ENCODE peak calls at places on chromosomes 5 and 9, in eight cellular contexts. L is left lung, Q is BE2C, G is right lobe of liver, X is pancreas, I is cardiac fibroblast, D is aorta, J is PC-9. B is an unnamed sample.

GRCh38 chr5:8050616-8051015 is 181.7 kb downstream of the MTRR start:
- DNase-seq in X (no peak), L (no peak), G (no peak), I (no peak), D (no peak), J (no peak), Q (no peak), B (no peak)

GRCh38 chr9:25557645-25558300 is 120.5 kb downstream of the TUSC1 start:
- DNase-seq in I (no peak), D (no peak), L (no peak), J (no peak), X (no peak), Q (no peak), G (no peak), B (no peak)

GRCh38 chr9:72038408-72038807 is 22.0 kb downstream of the C9orf57 start:
- DNase-seq in G (no peak), L (no peak), J (no peak), X (no peak), Q (no peak), D (no peak), I (peak), B (no peak)

GRCh38 chr9:87812375-87813118 is 70.1 kb upstream of the SPATA31E1 start:
- DNase-seq in L (no peak), J (peak), I (peak), G (no peak), X (no peak), D (no peak), Q (peak), B (no peak)

GRCh38 chr9:77424993-77425392 is 223.1 kb downstream of the GNA14 start:
- DNase-seq in D (no peak), Q (no peak), J (no peak), X (no peak), G (no peak), L (no peak), I (no peak), B (no peak)

GRCh38 chr5:50978903-50979302 is 312.5 kb downstream of the PARP8 start:
- DNase-seq in L (no peak), G (no peak), D (no peak), I (no peak), X (no peak), Q (no peak), J (no peak), B (no peak)

GRCh38 chr5:111129938-111130337 is 37.8 kb downstream of the WDR36 start:
- DNase-seq in G (no peak), L (no peak), I (peak), X (no peak), J (no peak), Q (no peak), D (no peak), B (no peak)

GRCh38 chr9:3330792-3331420 is 194.9 kb downstream of the RFX3 start:
- DNase-seq in J (no peak), G (no peak), X (no peak), Q (no peak), L (no peak), D (no peak), I (peak), B (no peak)

GRCh38 chr9:69036319-69036718 is 767 bp downstream of the FXN start:
- DNase-seq in Q (no peak), X (no peak), I (peak), D (no peak), L (no peak), J (no peak), G (peak), B (no peak)

GRCh38 chr5:59158165-59158564 is 575.3 kb downstream of the RAB3C start:
- DNase-seq in D (no peak), J (no peak), Q (no peak), I (peak), L (no peak), G (no peak), X (no peak), B (no peak)

GRCh38 chr5:83844320-83845068 is 123.8 kb upstream of the HAPLN1 start:
- DNase-seq in G (no peak), Q (no peak), J (no peak), X (no peak), D (no peak), I (peak), L (peak), B (no peak)

GRCh38 chr5:153445875-153446567 is 44.4 kb upstream of the GRIA1 start:
- DNase-seq in D (peak), I (peak), Q (no peak), L (peak), G (peak), X (no peak), J (no peak), B (no peak)

GRCh38 chr5:124669300-124669648 is 77.2 kb downstream of the ZNF608 start:
- DNase-seq in G (no peak), D (no peak), Q (no peak), J (no peak), I (no peak), L (no peak), X (no peak), B (no peak)

GRCh38 chr5:159331099-159331973 is 1.0 kb upstream of the IL12B start:
- DNase-seq in X (peak), Q (peak), D (peak), J (no peak), I (peak), G (peak), L (peak), B (no peak)

GRCh38 chr5:173452098-173452497 is 123.9 kb upstream of the STC2 start:
- DNase-seq in J (peak), Q (no peak), X (no peak), I (peak), D (no peak), L (peak), G (peak), B (no peak)

GRCh38 chr9:137397675-137398423 is 25.1 kb downstream of the EXD3 start:
- DNase-seq in X (no peak), D (no peak), G (no peak), J (no peak), I (no peak), L (no peak), Q (no peak), B (no peak)

GRCh38 chr9:116992870-116993269 is 305.8 kb downstream of the TRIM32 start:
- DNase-seq in Q (no peak), D (no peak), I (no peak), G (no peak), L (no peak), J (no peak), X (no peak), B (no peak)

GRCh38 chr9:132923346-132923902 is 21.0 kb downstream of the TSC1 start:
- DNase-seq in J (no peak), I (no peak), X (no peak), L (no peak), D (no peak), Q (no peak), G (no peak), B (no peak)

GRCh38 chr5:175418252-175418651 is 25.7 kb downstream of the DRD1 start:
- DNase-seq in L (no peak), X (no peak), J (no peak), D (no peak), I (no peak), Q (no peak), G (no peak), B (no peak)

DNA sequence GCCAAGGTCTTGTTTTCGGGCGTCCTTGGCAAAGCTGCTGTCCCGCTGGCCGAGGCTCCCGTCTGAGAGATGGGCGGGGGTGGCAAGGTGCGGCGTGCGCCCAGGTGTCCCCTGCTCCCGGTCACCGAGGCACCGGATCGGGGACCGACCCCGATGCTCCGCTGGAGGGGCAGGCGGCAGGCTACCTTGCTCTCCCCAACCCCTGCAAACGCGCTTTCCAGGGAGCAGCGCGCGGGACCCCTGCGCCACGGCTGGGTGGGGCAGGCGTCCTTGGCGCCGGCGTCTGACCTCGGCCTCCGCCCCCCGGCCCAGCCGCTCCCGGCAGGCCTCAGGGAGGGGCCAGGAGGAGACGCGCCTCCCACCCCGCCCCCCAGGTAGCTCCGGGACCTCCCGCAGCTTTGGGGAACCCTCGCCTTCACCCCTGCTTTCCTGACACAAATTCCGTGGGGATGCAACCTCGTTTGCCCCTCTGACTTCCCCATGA is 551 bp downstream of the N4BP3 start:
- DNase-seq in D (peak), X (no peak), I (no peak), L (no peak), J (no peak), G (no peak), Q (no peak), B (no peak)
- H3K4me3 ChIP-seq in D (no peak), X (peak), I (peak), L (peak), J (peak), G (peak), Q (no peak), B (peak)

GRCh38 chr5:135035678-135036030 is 1.6 kb upstream of the PITX1 start:
- DNase-seq in L (no peak), D (peak), Q (no peak), G (no peak), X (no peak), I (no peak), J (no peak), B (no peak)
- H3K4me3 ChIP-seq in L (no peak), D (no peak), Q (no peak), G (no peak), X (no peak), I (no peak), J (no peak), B (no peak)

DNA sequence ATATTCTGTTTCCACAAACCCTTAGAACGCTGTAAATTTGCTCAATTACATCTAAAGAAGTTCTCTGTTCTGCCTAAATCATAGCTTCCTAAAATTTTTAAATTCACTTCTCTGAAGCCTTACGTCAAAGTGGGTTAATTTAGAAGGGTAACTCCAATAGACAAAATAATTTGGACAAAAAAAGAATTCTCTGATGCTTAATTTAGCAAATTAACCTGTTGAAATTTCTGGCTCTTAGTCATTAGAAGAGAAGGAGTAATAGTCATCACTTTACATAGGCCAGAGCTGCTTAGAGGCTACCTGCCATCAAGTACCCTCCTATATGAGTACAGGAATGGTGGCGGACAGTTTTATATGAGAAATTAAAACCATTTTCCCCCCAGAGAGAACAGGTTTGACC is 3.8 kb downstream of the ELL2 start:
- DNase-seq in G (no peak), D (no peak), X (no peak), I (no peak), L (no peak), Q (no peak), J (no peak), B (no peak)
- H3K4me3 ChIP-seq in G (peak), D (no peak), X (peak), I (peak), L (no peak), Q (no peak), J (no peak), B (no peak)

GRCh38 chr9:136189394-136190236 is 15.3 kb downstream of the LHX3 start:
- DNase-seq in J (no peak), I (no peak), X (no peak), Q (no peak), L (no peak), G (no peak), D (no peak), B (no peak)
- H3K4me3 ChIP-seq in J (no peak), I (no peak), X (no peak), Q (no peak), L (no peak), G (no peak), D (no peak), B (no peak)

GRCh38 chr5:55021465-55021864 is 2.6 kb upstream of the GZMK start:
- DNase-seq in Q (no peak), G (no peak), I (no peak), J (no peak), D (no peak), X (no peak), L (no peak), B (no peak)

GRCh38 chr5:55027589-55027988 is 3.5 kb downstream of the GZMK start:
- DNase-seq in G (no peak), Q (no peak), X (no peak), J (no peak), D (no peak), L (no peak), I (no peak), B (no peak)

DNA sequence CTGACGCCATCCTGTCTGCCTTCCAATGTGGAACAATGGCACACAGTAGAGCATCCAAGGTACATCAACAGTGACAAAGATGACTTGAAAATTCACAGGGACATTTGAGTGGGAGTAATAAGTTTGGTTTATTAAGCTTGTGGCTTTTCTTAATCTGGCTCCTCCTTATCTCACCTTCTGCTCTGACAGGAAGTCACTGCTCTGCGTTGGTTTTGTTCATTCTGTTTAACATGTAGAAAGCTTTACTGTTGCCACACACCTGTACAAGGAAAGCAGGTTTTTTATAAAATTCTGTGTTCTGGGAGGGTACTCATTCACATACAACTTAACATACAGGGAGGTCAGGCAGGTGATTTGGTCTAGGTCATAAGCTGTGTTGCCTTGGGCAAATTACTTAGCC is 1.6 kb upstream of the GZMK start:
- DNase-seq in Q (no peak), I (no peak), D (no peak), X (no peak), G (no peak), J (no peak), L (no peak), B (no peak)
- H3K4me3 ChIP-seq in Q (no peak), I (no peak), D (no peak), X (no peak), G (no peak), J (no peak), L (no peak), B (no peak)

GRCh38 chr9:105316703-105317102 is 72.3 kb downstream of the SLC44A1 start:
- DNase-seq in J (no peak), G (no peak), Q (no peak), I (no peak), D (no peak), X (no peak), L (no peak), B (no peak)

GRCh38 chr9:105318729-105319513 is 74.5 kb downstream of the SLC44A1 start:
- DNase-seq in D (no peak), J (no peak), G (no peak), L (no peak), X (no peak), I (no peak), Q (no peak), B (no peak)

GRCh38 chr9:105319514-105319863 is 75.0 kb downstream of the SLC44A1 start:
- DNase-seq in D (no peak), J (no peak), G (no peak), X (no peak), I (no peak), Q (no peak), L (no peak), B (no peak)

DNA sequence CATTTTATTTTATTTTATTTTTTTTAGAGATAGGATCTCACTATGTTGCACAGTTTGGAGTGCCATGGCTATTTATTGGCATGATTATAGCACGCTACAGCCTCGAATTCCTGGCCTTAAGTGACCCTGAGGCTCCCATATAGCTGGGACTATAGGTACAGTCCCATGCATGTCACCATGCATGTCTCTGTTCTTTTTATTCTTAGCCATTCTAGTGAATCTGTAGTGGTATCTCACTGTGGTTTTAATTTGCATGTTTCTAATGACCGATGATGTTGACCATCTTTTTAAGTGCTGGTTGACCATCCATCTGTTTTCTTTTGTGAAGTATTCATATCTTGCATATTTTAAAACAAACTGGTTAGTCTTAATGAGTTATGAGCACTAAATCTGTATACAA is 76.1 kb downstream of the SLC44A1 start:
- DNase-seq in G (no peak), I (no peak), L (no peak), Q (no peak), D (no peak), J (no peak), X (no peak), B (no peak)
- H3K4me3 ChIP-seq in G (no peak), I (no peak), L (no peak), Q (no peak), D (no peak), J (no peak), X (no peak), B (no peak)

DNA sequence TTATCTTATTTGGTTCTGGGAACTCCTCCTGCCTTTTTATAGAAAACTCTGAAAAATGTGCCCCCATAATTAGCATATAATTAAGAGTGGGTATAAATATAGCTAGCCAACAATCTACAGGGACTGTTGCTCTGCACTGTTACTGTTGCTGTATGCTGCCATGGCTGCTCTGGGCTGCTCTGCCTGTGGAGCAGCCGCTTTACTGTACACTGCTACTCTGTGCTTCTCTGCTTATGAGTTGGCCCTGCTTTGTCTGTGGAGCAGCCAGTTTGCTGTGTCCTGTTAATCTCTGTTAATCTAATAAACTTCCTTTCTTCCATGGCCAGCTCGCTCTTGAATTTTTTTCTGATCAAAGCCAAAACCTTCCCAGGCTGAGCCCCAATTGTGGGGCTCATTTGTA is 2244.0 kb upstream of the ACO1 start:
- DNase-seq in D (no peak), I (no peak), G (no peak), X (no peak), Q (peak), J (no peak), L (no peak), B (no peak)
- H3K4me3 ChIP-seq in D (no peak), I (no peak), G (no peak), X (no peak), Q (peak), J (no peak), L (no peak), B (no peak)

GRCh38 chr5:122844916-122845252 is 529 bp upstream of the SNX24 start:
- DNase-seq in G (no peak), X (no peak), Q (no peak), D (no peak), J (no peak), I (no peak), L (no peak), B (peak)

GRCh38 chr5:122845253-122846050 is at the start of gene SNX24:
- DNase-seq in G (peak), X (peak), D (peak), L (peak), J (peak), I (peak), Q (peak), B (peak)

GRCh38 chr5:122842016-122842580 is 3.3 kb upstream of the SNX24 start:
- DNase-seq in L (no peak), J (no peak), X (no peak), D (no peak), G (no peak), I (no peak), Q (no peak), B (no peak)

GRCh38 chr5:122846051-122846567 is 696 bp downstream of the SNX24 start:
- DNase-seq in J (peak), I (peak), L (no peak), G (no peak), D (no peak), Q (no peak), X (no peak), B (no peak)

GRCh38 chr5:122844136-122844915 is 1.1 kb upstream of the SNX24 start:
- DNase-seq in X (no peak), I (peak), Q (no peak), D (no peak), J (peak), G (no peak), L (no peak), B (no peak)
- H3K4me3 ChIP-seq in X (peak), I (peak), Q (peak), D (peak), J (peak), G (peak), L (peak), B (peak)

DNA sequence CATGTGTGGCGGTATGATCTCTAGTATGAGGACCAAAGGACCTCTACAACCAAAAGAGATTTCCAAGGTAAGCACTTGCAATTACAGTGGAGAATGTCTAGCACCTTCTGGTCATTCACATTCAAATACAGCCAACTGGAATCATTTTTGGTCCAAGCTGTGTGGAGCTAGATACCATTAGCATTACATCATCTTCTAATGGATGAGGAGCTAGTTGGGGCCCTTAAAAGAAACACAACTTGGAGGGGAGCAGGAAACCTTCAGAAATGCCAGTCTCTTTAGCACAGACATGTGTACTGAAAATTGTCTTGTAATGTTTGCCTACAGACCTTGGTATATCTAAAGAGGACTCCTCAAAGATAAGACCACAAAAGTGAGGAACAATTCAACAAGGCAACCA is 244.6 kb downstream of the BNC2 start:
- DNase-seq in G (no peak), I (peak), Q (no peak), D (no peak), L (no peak), J (no peak), X (no peak), B (no peak)
- H3K4me3 ChIP-seq in G (no peak), I (no peak), Q (no peak), D (no peak), L (no peak), J (no peak), X (no peak), B (no peak)